ENCODE peak calls at places on chromosome 3, in ten cellular contexts. W is Jurkat, Clone E6-1; C is NCI-H1105; B is stimulated activated CD4-positive, alpha-beta T cell treated with anti-CD3 and anti-CD28 coated beads, Interleukin-4, amount 100 ng/mL, for 48 hours; P is cardiac septum; X is T follicular helper cell; J is effector CD4-positive, alpha-beta T cell; M is substantia nigra; Y is MG63; N is fibroblast of lung. L is an unnamed sample.

GRCh38 chr3:107064445-107065060 is 312.7 kb upstream of the CCDC54 start:
- DNase-seq in W (peak), C (peak), B (peak), P (no peak), X (peak), J (peak), M (peak), Y (peak), N (peak), L (peak)

GRCh38 chr3:194003128-194004057 is 132.6 kb upstream of the HES1 start:
- DNase-seq in W (no peak), C (peak), B (peak), P (peak), X (no peak), J (no peak), M (peak), Y (peak), N (peak), L (peak)

GRCh38 chr3:6861989-6862879 is 1.3 kb downstream of the GRM7 start:
- DNase-seq in W (no peak), C (no peak), B (no peak), P (no peak), X (no peak), J (no peak), M (no peak), Y (no peak), N (no peak), L (no peak)

GRCh38 chr3:45211466-45212094 is 14.5 kb downstream of the TMEM158 start:
- DNase-seq in W (no peak), C (no peak), B (no peak), P (no peak), X (no peak), J (no peak), M (no peak), Y (no peak), N (no peak), L (no peak)

GRCh38 chr3:78872195-78872594 is 895.6 kb downstream of the ROBO1 start:
- DNase-seq in W (no peak), C (no peak), B (no peak), P (no peak), X (no peak), J (no peak), M (no peak), Y (no peak), N (no peak), L (no peak)

GRCh38 chr3:187484547-187485325 is 116.6 kb downstream of the RTP4 start:
- DNase-seq in W (no peak), C (no peak), B (no peak), P (no peak), X (no peak), J (no peak), M (no peak), Y (no peak), N (no peak), L (no peak)

GRCh38 chr3:65896321-65896720 is 142.4 kb downstream of the MAGI1 start:
- DNase-seq in W (no peak), C (no peak), B (no peak), P (no peak), X (no peak), J (no peak), M (no peak), Y (no peak), N (no peak), L (no peak)

GRCh38 chr3:107272885-107273284 is 104.4 kb upstream of the CCDC54 start:
- DNase-seq in W (no peak), C (no peak), B (no peak), P (no peak), X (no peak), J (no peak), M (no peak), Y (no peak), N (no peak), L (no peak)

GRCh38 chr3:78483070-78483469 is 1284.7 kb downstream of the ROBO1 start:
- DNase-seq in W (no peak), C (no peak), B (no peak), P (no peak), X (no peak), J (no peak), M (no peak), Y (no peak), N (no peak), L (no peak)

GRCh38 chr3:134242649-134243637 is 7.7 kb downstream of the RYK start:
- DNase-seq in W (no peak), C (no peak), B (no peak), P (no peak), X (no peak), J (no peak), M (no peak), Y (peak), N (peak), L (no peak)

GRCh38 chr3:153273767-153274443 is 111.9 kb downstream of the RAP2B start:
- DNase-seq in W (no peak), C (no peak), B (no peak), P (no peak), X (no peak), J (no peak), M (no peak), Y (peak), N (peak), L (no peak)

GRCh38 chr3:76728411-76728810 is 311.5 kb upstream of the ROBO2 start:
- DNase-seq in W (no peak), C (no peak), B (no peak), P (no peak), X (no peak), J (no peak), M (no peak), Y (no peak), N (no peak), L (no peak)

GRCh38 chr3:72727207-72727606 is 121.0 kb downstream of the SHQ1 start:
- DNase-seq in W (no peak), C (no peak), B (no peak), P (no peak), X (no peak), J (no peak), M (no peak), Y (no peak), N (no peak), L (no peak)

GRCh38 chr3:31448035-31448881 is 84.5 kb upstream of the STT3B start:
- DNase-seq in W (peak), C (no peak), B (peak), P (no peak), X (peak), J (peak), M (no peak), Y (peak), N (no peak), L (peak)

GRCh38 chr3:70833510-70833835 is 521.0 kb upstream of the MDFIC2 start:
- DNase-seq in W (no peak), C (no peak), B (no peak), P (no peak), X (no peak), J (no peak), M (no peak), Y (no peak), N (no peak), L (no peak)

GRCh38 chr3:45224824-45225464 is 1.1 kb downstream of the TMEM158 start:
- DNase-seq in W (no peak), C (peak), B (no peak), P (peak), X (no peak), J (no peak), M (peak), Y (peak), N (peak), L (peak)

GRCh38 chr3:175105066-175105465 is 245.9 kb downstream of the NAALADL2 start:
- DNase-seq in W (no peak), C (no peak), B (no peak), P (no peak), X (no peak), J (no peak), M (no peak), Y (no peak), N (peak), L (no peak)

L was measured in GM12892.